ENCODE peak calls at places on chromosomes 4 and X, in six cellular contexts. M, T, S, Y, J and U are unnamed samples.
A peak's percentile ranks its signal among the peaks of the same experiment; 100 is the strongest.

GRCh38 chr4:7761720-7762119 is 177.9 kb downstream of the AFAP1 start:
- DNase-seq in J (peak; percentile 49), Y (no peak), T (peak; percentile 61), S (peak; percentile 77), M (peak; percentile 49), U (peak; percentile 63)

GRCh38 chr4:56323386-56323785 is 63.9 kb downstream of the AASDH start:
- DNase-seq in T (no peak), Y (no peak), M (no peak), S (no peak), J (no peak), U (no peak)

GRCh38 chr4:102387552-102388150 is 42.4 kb upstream of the SLC39A8 start:
- DNase-seq in M (no peak), S (peak; percentile 2), Y (no peak), T (no peak), J (no peak), U (no peak)

GRCh38 chrX:16212024-16212423 is 44.7 kb downstream of the MAGEB17 start:
- DNase-seq in Y (no peak), J (no peak), T (no peak), M (no peak), S (no peak), U (no peak)

GRCh38 chr4:79788884-79789283 is 284.1 kb downstream of the ANTXR2 start:
- DNase-seq in Y (no peak), M (no peak), T (no peak), S (no peak), J (no peak), U (no peak)

GRCh38 chr4:94171616-94172015 is 36.0 kb upstream of the SMARCAD1 start:
- DNase-seq in T (no peak), S (peak; percentile 29), M (no peak), Y (no peak), J (no peak), U (peak; percentile 25)

GRCh38 chr4:8055206-8055605 is 103.4 kb downstream of the ABLIM2 start:
- DNase-seq in M (no peak), T (no peak), Y (no peak), S (no peak), J (no peak), U (no peak)

GRCh38 chrX:153333271-153333670 is 682 bp upstream of the ZNF275 start:
- DNase-seq in T (no peak), J (no peak), Y (no peak), M (no peak), S (no peak), U (no peak)

GRCh38 chr4:158906073-158906472 is 137.2 kb downstream of the FNIP2 start:
- DNase-seq in S (no peak), T (no peak), Y (peak; percentile 53), M (no peak), J (no peak), U (no peak)

GRCh38 chr4:14446311-14446710 is 556.0 kb upstream of the CPEB2 start:
- DNase-seq in T (no peak), S (no peak), M (no peak), Y (no peak), J (no peak), U (no peak)

GRCh38 chr4:182257503-182257902 is 14.3 kb downstream of the TENM3 start:
- DNase-seq in J (no peak), Y (no peak), S (no peak), M (no peak), T (no peak), U (no peak)

DNA sequence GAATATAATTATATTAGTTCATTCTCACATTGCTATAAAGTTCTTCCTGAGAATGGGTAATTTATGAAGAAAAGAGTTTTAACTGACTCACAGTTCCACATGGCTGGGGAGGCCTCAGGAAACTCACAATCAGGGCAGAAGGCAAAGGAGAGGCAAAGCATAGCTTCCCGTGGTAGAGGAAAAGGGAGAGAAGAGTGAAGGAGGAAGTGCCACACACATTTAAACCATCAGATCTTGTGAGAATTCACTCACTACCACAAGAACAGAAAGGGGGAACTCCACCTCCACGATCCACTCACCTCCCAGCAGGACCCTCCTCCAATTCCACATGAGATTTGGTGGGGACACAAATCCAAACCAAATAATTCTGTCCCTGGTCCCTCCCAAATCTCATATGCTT is 773.4 kb upstream of the INTU start:
- DNase-seq in Y (no peak), J (no peak), S (no peak), T (no peak), M (no peak), U (no peak)
- TF ChIP-seq MAX in Y (no peak), J (no peak), S (no peak), T (no peak), M (no peak), U (no peak)

GRCh38 chr4:138500869-138501268 is 258.7 kb upstream of the SLC7A11 start:
- DNase-seq in Y (no peak), M (no peak), J (no peak), S (no peak), T (no peak), U (no peak)

GRCh38 chr4:138499627-138500026 is 257.5 kb upstream of the SLC7A11 start:
- DNase-seq in T (no peak), S (no peak), Y (no peak), M (no peak), J (no peak), U (no peak)

GRCh38 chr4:138492178-138492577 is 250.0 kb upstream of the SLC7A11 start:
- DNase-seq in M (no peak), S (no peak), J (no peak), Y (no peak), T (no peak), U (peak; percentile 4)

GRCh38 chr4:138494931-138495330 is 252.8 kb upstream of the SLC7A11 start:
- DNase-seq in T (peak; percentile 55), S (no peak), M (peak; percentile 9), J (peak; percentile 12), Y (peak; percentile 4), U (peak; percentile 82)
- TF ChIP-seq CTCF in T (peak; percentile 39), S (peak; percentile 16), M (peak; percentile 17), J (peak; percentile 56), Y (peak; percentile 34), U (peak; percentile 50)

GRCh38 chrX:19127649-19128168 is 5.4 kb upstream of the ADGRG2 start:
- DNase-seq in S (no peak), M (no peak), Y (no peak), T (peak; percentile 3), J (no peak), U (peak; percentile 44)

GRCh38 chrX:19129694-19130093 is 7.4 kb upstream of the ADGRG2 start:
- DNase-seq in J (no peak), Y (no peak), S (peak; percentile 9), T (no peak), M (no peak), U (no peak)

GRCh38 chrX:19133784-19134183 is 11.5 kb upstream of the ADGRG2 start:
- DNase-seq in T (no peak), Y (no peak), J (no peak), S (no peak), M (no peak), U (no peak)

GRCh38 chrX:19130628-19131027 is 8.4 kb upstream of the ADGRG2 start:
- DNase-seq in J (no peak), T (no peak), S (no peak), Y (no peak), M (no peak), U (no peak)
- TF ChIP-seq MYC in J (no peak), T (no peak), S (no peak), Y (no peak), M (no peak), U (no peak)

DNA sequence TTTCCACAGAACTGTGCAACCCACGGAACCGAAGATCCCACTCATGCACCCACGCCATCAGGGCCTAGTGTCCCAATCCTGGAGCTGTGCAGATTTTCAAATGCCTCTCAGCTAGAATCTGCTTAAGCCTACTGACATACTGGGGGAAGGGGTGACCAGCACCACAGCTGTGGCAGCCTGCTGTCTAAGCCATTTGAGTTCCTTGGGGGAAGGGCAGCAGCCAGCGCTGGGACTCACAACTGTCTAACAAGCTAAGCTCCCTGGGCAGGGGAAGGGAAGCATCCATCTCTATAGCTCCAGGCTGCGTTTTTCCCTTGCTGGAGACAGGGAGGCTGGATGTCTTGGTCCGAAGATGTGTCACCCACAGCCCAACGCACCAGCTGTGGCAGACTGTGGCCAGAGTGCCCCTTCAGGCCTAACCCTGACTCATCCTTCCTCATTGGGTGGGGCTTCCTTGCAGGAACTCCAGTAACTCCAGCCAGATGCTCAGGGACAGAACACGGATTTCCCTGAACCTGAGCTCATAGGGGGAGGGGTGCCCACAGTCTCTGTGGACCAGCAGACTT is 194.8 kb downstream of the CHRDL1 start:
- DNase-seq in S (no peak), J (no peak), M (no peak), T (no peak), Y (no peak), U (no peak)
- TF ChIP-seq MAX in S (no peak), J (no peak), M (no peak), T (no peak), Y (no peak), U (no peak)

GRCh38 chr4:1603413-1604135 is 80.5 kb downstream of the FAM53A start:
- DNase-seq in M (no peak), Y (no peak), S (no peak), T (no peak), J (no peak), U (no peak)

GRCh38 chr4:1602621-1603412 is 81.3 kb downstream of the FAM53A start:
- DNase-seq in T (no peak), J (no peak), Y (no peak), S (no peak), M (no peak), U (no peak)

GRCh38 chr4:1601852-1602525 is 82.1 kb downstream of the FAM53A start:
- DNase-seq in J (no peak), S (no peak), Y (no peak), T (no peak), M (no peak), U (no peak)

GRCh38 chr4:1604181-1604705 is 79.9 kb downstream of the FAM53A start:
- DNase-seq in Y (no peak), M (peak; percentile 13), S (peak; percentile 50), T (no peak), J (no peak), U (no peak)

DNA sequence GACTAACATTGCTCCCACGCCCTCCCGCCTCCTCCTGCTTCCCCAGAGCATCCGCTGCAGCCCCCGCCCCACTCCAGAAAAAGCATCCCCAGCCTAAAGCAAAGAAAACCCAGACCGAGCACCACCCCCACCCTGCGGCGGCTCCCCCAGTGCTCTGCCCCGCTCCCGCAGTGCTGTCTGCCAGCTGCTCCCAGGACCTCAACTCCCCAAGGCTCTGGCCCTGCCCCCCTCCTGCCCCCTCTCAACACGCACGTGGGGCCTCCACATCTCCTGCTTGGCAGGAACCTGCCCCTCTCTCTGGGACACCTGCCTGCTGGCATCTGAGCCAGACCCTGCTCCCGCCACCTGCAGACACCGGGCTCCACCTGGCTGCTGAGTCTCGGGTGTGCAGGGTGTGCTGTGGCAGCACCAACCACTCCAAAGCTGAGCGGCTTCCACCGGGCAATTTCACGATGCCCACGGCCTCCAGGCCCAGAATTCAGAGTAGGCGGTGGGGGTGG is 79.4 kb downstream of the FAM53A start:
- DNase-seq in M (no peak), S (no peak), T (no peak), Y (no peak), J (no peak), U (no peak)
- TF ChIP-seq CTCF in M (no peak), S (peak; percentile 50), T (no peak), Y (no peak), J (peak; percentile 44), U (no peak)

GRCh38 chr4:127416092-127416491 is 216.7 kb upstream of the INTU start:
- DNase-seq in J (no peak), T (no peak), S (no peak), Y (no peak), M (no peak), U (no peak)

GRCh38 chr4:127425202-127425845 is 207.4 kb upstream of the INTU start:
- DNase-seq in J (no peak), Y (no peak), M (no peak), S (no peak), T (no peak), U (no peak)

GRCh38 chr4:127425911-127426310 is 206.8 kb upstream of the INTU start:
- DNase-seq in M (no peak), T (no peak), S (no peak), Y (no peak), J (no peak), U (no peak)

GRCh38 chr4:127421418-127421817 is 211.3 kb upstream of the INTU start:
- DNase-seq in S (no peak), M (no peak), Y (no peak), J (no peak), T (no peak), U (no peak)
- TF ChIP-seq MYC in S (no peak), M (no peak), Y (no peak), J (no peak), T (no peak), U (no peak)